ENCODE peak calls at places on chromosomes 16 and 17, in four cellular contexts. Q, V, D and Y are unnamed samples.

GRCh38 chr16:70422543-70422942 is 16.4 kb downstream of the ST3GAL2 start:
- DNase-seq in D (no peak), V (no peak), Q (no peak), Y (no peak)

GRCh38 chr16:12092347-12092882 is 115.9 kb downstream of the SNX29 start:
- DNase-seq in Q (no peak), D (no peak), V (no peak), Y (peak; percentile 28)

GRCh38 chr17:66691644-66692500 is 143.0 kb upstream of the CACNG5 start:
- DNase-seq in V (no peak), D (no peak), Q (no peak), Y (no peak)

GRCh38 chr17:29133146-29133713 is 47.0 kb downstream of the MYO18A start:
- DNase-seq in D (peak; percentile 54), V (peak; percentile 79), Q (no peak), Y (no peak)

GRCh38 chr16:27550582-27550920 is 607 bp downstream of the KATNIP start:
- DNase-seq in D (no peak), Q (no peak), V (no peak), Y (no peak)

GRCh38 chr16:89782489-89782888 is 34.0 kb downstream of the FANCA start:
- DNase-seq in Q (no peak), D (no peak), V (no peak), Y (no peak)

GRCh38 chr16:445566-445965 is 20.1 kb downstream of the RAB11FIP3 start:
- DNase-seq in Q (no peak), D (no peak), V (no peak), Y (no peak)

GRCh38 chr17:48259710-48260291 is 152.2 kb downstream of the SNX11 start:
- DNase-seq in D (no peak), Q (no peak), V (no peak), Y (no peak)

GRCh38 chr16:2150418-2151187 is 2.2 kb downstream of the RAB26 start:
- DNase-seq in V (no peak), D (no peak), Q (no peak), Y (no peak)

GRCh38 chr16:4249546-4249945 is 7.7 kb upstream of the SRL start:
- DNase-seq in V (no peak), Q (no peak), D (no peak), Y (no peak)

GRCh38 chr17:7832431-7832830 is 1.6 kb upstream of the KDM6B start:
- DNase-seq in V (no peak), Q (no peak), D (no peak), Y (no peak)

GRCh38 chr17:36674278-36674650 is 72.9 kb downstream of the MRM1 start:
- DNase-seq in V (no peak), Q (peak; percentile 79), D (no peak), Y (no peak)

GRCh38 chr16:11556945-11557720 is 29.6 kb downstream of the LITAF start:
- DNase-seq in Q (no peak), V (no peak), D (no peak), Y (no peak)

GRCh38 chr17:42672038-42672437 is 4.8 kb downstream of the PLEKHH3 start:
- DNase-seq in V (no peak), D (peak; percentile 21), Q (no peak), Y (no peak)

GRCh38 chr17:45789874-45790273 is 5.8 kb downstream of the CRHR1 start:
- DNase-seq in V (no peak), Q (no peak), D (no peak), Y (no peak)

GRCh38 chr16:80480664-80481063 is 60.1 kb upstream of the DYNLRB2 start:
- DNase-seq in V (no peak), Q (no peak), D (no peak), Y (no peak)

GRCh38 chr16:82895843-82896242 is 269.1 kb downstream of the CDH13 start:
- DNase-seq in D (no peak), V (no peak), Q (no peak), Y (no peak)

GRCh38 chr17:4972752-4973151 is 5.1 kb upstream of the SPAG7 start:
- DNase-seq in D (no peak), Q (no peak), V (no peak), Y (no peak)

GRCh38 chr16:66512589-66513404 is 37.1 kb downstream of the TK2 start:
- DNase-seq in Q (no peak), V (no peak), D (no peak), Y (no peak)

GRCh38 chr16:13923703-13924298 is 3.8 kb downstream of the ERCC4 start:
- DNase-seq in V (no peak), Q (no peak), D (no peak), Y (no peak)

GRCh38 chr16:997440-998051 is 16.0 kb downstream of the SOX8 start:
- DNase-seq in Q (no peak), D (no peak), V (no peak), Y (no peak)

GRCh38 chr17:63826468-63827001 is 696 bp upstream of the PSMC5 start:
- DNase-seq in V (no peak), Q (no peak), D (no peak), Y (no peak)

DNA sequence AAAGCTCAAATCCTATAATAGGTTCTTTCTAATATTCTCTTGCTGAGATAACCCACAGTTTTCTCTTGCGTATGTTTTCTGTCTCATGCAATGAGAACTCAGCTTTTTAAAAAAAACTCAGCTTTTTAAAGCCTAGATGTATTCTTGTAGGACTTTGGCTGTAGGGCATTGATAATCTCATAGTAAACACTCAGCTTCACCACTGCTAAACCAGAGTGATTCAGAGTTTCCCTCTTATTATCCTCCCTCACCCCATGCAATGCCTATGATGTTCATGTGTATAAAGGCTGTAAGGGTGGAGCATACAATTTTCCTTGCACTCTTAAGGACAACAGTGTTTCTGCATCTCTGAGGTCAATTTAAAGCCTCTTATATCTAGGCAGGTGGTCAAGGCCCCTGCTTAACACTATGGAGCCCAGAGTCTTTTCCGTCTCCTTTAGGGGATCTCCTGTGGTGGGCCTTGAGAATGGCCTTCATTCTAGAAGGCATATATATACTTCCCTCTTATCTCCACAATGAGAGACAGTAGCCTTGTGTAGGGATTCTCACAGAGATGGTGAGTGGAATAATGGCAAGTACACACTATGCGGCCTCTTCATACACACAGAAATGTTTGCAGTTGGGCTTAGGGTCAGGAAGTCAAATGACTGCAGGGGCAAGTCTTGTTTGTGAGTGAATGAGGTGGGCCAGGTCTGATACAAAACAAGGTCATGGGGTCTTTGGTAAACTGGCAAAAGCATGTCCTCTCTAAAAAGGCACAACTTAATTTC is 279.6 kb downstream of the HS3ST3A1 start:
- DNase-seq in Q (no peak), D (no peak), V (no peak), Y (no peak)
- H3K4me1 ChIP-seq in Q (no peaks in the 10 kb centered on the region), D (no peaks in the 10 kb centered on the region), V (no peaks in the 10 kb centered on the region), Y (no peaks in the 10 kb centered on the region)

GRCh38 chr16:85717393-85718152 is 28.8 kb upstream of the GINS2 start:
- DNase-seq in D (peak; percentile 51), Q (peak; percentile 65), V (peak; percentile 71), Y (peak; percentile 80)

GRCh38 chr16:85716680-85717038 is 27.9 kb upstream of the GINS2 start:
- DNase-seq in V (no peak), D (no peak), Q (no peak), Y (no peak)

GRCh38 chr16:85719605-85720318 is 31.0 kb upstream of the GINS2 start:
- DNase-seq in Q (no peak), D (no peak), V (no peak), Y (no peak)

GRCh38 chr16:85718682-85719081 is 29.9 kb upstream of the GINS2 start:
- DNase-seq in Q (no peak), D (no peak), V (no peak), Y (no peak)

DNA sequence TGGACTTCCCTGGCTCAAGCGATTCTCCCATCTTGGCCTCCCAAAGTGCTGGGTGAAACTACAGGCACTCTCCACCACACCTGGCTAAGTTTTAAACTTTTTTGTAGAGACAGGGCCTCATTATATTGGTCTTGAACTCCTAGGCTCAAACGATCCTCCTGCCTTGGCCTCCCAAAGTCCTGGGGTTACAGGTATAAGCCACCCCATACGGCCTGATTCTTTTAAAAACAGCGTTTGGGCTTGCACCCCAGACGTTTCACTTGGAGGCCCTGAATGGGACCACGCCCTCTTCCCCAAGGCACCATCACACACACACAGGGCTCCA is 29.4 kb upstream of the GINS2 start:
- DNase-seq in Q (no peak), D (no peak), V (no peak), Y (no peak)
- TF ChIP-seq CTCF in Q (no peak), D (no peak), V (no peak), Y (no peak)

DNA sequence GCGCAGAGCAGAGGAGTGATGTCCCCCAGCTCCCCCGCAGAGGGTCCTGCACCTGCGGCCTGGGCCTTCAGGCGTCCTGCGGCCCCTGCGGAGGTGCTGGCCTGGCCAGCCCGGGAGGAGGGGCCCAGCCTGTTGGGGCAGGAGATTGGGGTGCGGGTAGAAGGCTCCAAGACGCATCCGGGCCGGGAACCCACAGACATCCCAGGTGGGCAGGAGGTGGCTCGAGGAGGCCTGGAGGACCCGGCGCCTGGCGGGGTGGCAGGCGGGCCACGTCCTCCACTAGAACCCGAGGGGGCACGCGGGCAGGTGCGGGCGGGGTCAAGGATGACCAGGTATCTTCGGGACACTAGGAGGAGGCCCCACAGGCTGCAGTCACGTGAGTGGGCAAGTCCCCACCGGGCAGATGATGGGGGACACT is 647 bp upstream of the SECTM1 start:
- DNase-seq in Q (no peak), V (no peak), D (no peak), Y (peak; percentile 68)
- H3K4me1 ChIP-seq in Q (peaks cover 23% of the 10 kb centered on the region), V (peaks cover 24% of the 10 kb centered on the region), D (peaks cover 12% of the 10 kb centered on the region), Y (peaks cover 46% of the 10 kb centered on the region)

GRCh38 chr16:48963306-48963705 is 318.3 kb downstream of the CBLN1 start:
- DNase-seq in V (no peak), Q (no peak), D (no peak), Y (no peak)

GRCh38 chr16:48961546-48961945 is 320.1 kb downstream of the CBLN1 start:
- DNase-seq in Q (no peak), V (no peak), D (no peak), Y (no peak)

GRCh38 chr16:48969611-48970010 is 312.0 kb downstream of the CBLN1 start:
- DNase-seq in V (no peak), Q (no peak), D (no peak), Y (no peak)

GRCh38 chr16:48963901-48964615 is 317.6 kb downstream of the CBLN1 start:
- DNase-seq in D (no peak), V (no peak), Q (no peak), Y (no peak)

GRCh38 chr16:48965391-48965790 is 316.2 kb downstream of the CBLN1 start:
- DNase-seq in V (no peak), Q (no peak), D (no peak), Y (no peak)
- TF ChIP-seq CTCF in V (no peak), Q (no peak), D (no peak), Y (no peak)

GRCh38 chr17:38450699-38451029 is 22.4 kb downstream of the ARHGAP23 start:
- DNase-seq in V (no peak), Q (no peak), D (no peak), Y (no peak)

GRCh38 chr17:38447502-38448095 is 19.3 kb downstream of the ARHGAP23 start:
- DNase-seq in V (no peak), Q (no peak), D (no peak), Y (no peak)

GRCh38 chr17:38451030-38451839 is 23.0 kb downstream of the ARHGAP23 start:
- DNase-seq in D (no peak), V (no peak), Q (peak; percentile 13), Y (no peak)

GRCh38 chr17:38449364-38449763 is 21.1 kb downstream of the ARHGAP23 start:
- DNase-seq in V (no peak), Q (no peak), D (no peak), Y (no peak)

GRCh38 chr17:38448208-38448776 is 20.0 kb downstream of the ARHGAP23 start:
- DNase-seq in D (no peak), Q (no peak), V (no peak), Y (no peak)
- H3K4me1 ChIP-seq in D (peaks cover 17% of the 10 kb centered on the region), Q (peaks cover 39% of the 10 kb centered on the region), V (peaks cover 40% of the 10 kb centered on the region), Y (peaks cover 37% of the 10 kb centered on the region)

GRCh38 chr17:50681260-50682200 is 26.2 kb downstream of the ANKRD40 start:
- DNase-seq in V (no peak), Q (no peak), D (peak; percentile 57), Y (peak; percentile 47)
- TF ChIP-seq CTCF in V (peak; percentile 21), Q (peak; percentile 38), D (peak; percentile 76), Y (peak; percentile 55)

GRCh38 chr17:80482555-80483308 is 6.3 kb upstream of the NPTX1 start:
- DNase-seq in V (no peak), D (no peak), Q (no peak), Y (no peak)
- H3K4me1 ChIP-seq in V (peaks cover 2% of the 10 kb centered on the region), D (peaks cover 6% of the 10 kb centered on the region), Q (peaks cover 36% of the 10 kb centered on the region), Y (peaks cover 14% of the 10 kb centered on the region)